ENCODE peak calls at places on chromosomes 6 and 20, in ten cellular contexts. One of them, this sample, is unnamed.

GRCh38 chr6:20632696-20633095 is 98.4 kb downstream of the CDKAL1 start:
- DNase-seq in transverse colon: no peak
- DNase-seq in heart left ventricle: no peak
- DNase-seq in left lung: no peak
- DNase-seq in lower lobe of right lung: no peak
- DNase-seq in fibroblast of lung: no peak
- DNase-seq in cardiac muscle cell: no peak
- DNase-seq in esophagus squamous epithelium: no peak
- DNase-seq in small intestine: no peak
- DNase-seq in tibial artery: no peak
- DNase-seq in this sample: no peak

GRCh38 chr6:128759901-128760300 is 123.0 kb upstream of the LAMA2 start:
- DNase-seq in esophagus squamous epithelium: no peak
- DNase-seq in small intestine: no peak
- DNase-seq in cardiac muscle cell: no peak
- DNase-seq in lower lobe of right lung: no peak
- DNase-seq in left lung: no peak
- DNase-seq in tibial artery: no peak
- DNase-seq in transverse colon: no peak
- DNase-seq in heart left ventricle: no peak
- DNase-seq in fibroblast of lung: no peak
- DNase-seq in this sample: no peak

GRCh38 chr20:60210779-60211617 is 252.8 kb downstream of the CDH26 start:
- DNase-seq in tibial artery: no peak
- DNase-seq in cardiac muscle cell: peak
- DNase-seq in left lung: peak
- DNase-seq in small intestine: peak
- DNase-seq in fibroblast of lung: peak
- DNase-seq in esophagus squamous epithelium: no peak
- DNase-seq in heart left ventricle: peak
- DNase-seq in lower lobe of right lung: peak
- DNase-seq in transverse colon: peak
- DNase-seq in this sample: peak

GRCh38 chr6:135299256-135299655 is 118.1 kb downstream of the MYB start:
- DNase-seq in small intestine: no peak
- DNase-seq in tibial artery: no peak
- DNase-seq in fibroblast of lung: no peak
- DNase-seq in left lung: no peak
- DNase-seq in esophagus squamous epithelium: no peak
- DNase-seq in cardiac muscle cell: peak
- DNase-seq in lower lobe of right lung: no peak
- DNase-seq in heart left ventricle: no peak
- DNase-seq in transverse colon: no peak
- DNase-seq in this sample: no peak

GRCh38 chr6:19771753-19772336 is 65.3 kb upstream of the ID4 start:
- DNase-seq in cardiac muscle cell: peak
- DNase-seq in esophagus squamous epithelium: no peak
- DNase-seq in tibial artery: no peak
- DNase-seq in lower lobe of right lung: no peak
- DNase-seq in fibroblast of lung: peak
- DNase-seq in transverse colon: no peak
- DNase-seq in heart left ventricle: no peak
- DNase-seq in left lung: no peak
- DNase-seq in small intestine: no peak
- DNase-seq in this sample: peak

GRCh38 chr6:87919001-87919400 is 128.6 kb upstream of the SPACA1 start:
- DNase-seq in cardiac muscle cell: no peak
- DNase-seq in small intestine: no peak
- DNase-seq in lower lobe of right lung: no peak
- DNase-seq in transverse colon: no peak
- DNase-seq in heart left ventricle: no peak
- DNase-seq in tibial artery: no peak
- DNase-seq in fibroblast of lung: no peak
- DNase-seq in left lung: no peak
- DNase-seq in esophagus squamous epithelium: no peak
- DNase-seq in this sample: no peak

GRCh38 chr20:10313215-10313614 is 94.6 kb downstream of the SNAP25 start:
- DNase-seq in lower lobe of right lung: no peak
- DNase-seq in fibroblast of lung: peak
- DNase-seq in transverse colon: no peak
- DNase-seq in heart left ventricle: no peak
- DNase-seq in small intestine: no peak
- DNase-seq in tibial artery: peak
- DNase-seq in esophagus squamous epithelium: no peak
- DNase-seq in cardiac muscle cell: peak
- DNase-seq in left lung: no peak
- DNase-seq in this sample: no peak

GRCh38 chr6:72551470-72551869 is 70.4 kb upstream of the KCNQ5 start:
- DNase-seq in cardiac muscle cell: no peak
- DNase-seq in left lung: no peak
- DNase-seq in small intestine: no peak
- DNase-seq in esophagus squamous epithelium: no peak
- DNase-seq in heart left ventricle: no peak
- DNase-seq in transverse colon: no peak
- DNase-seq in tibial artery: no peak
- DNase-seq in lower lobe of right lung: no peak
- DNase-seq in fibroblast of lung: no peak
- DNase-seq in this sample: no peak

GRCh38 chr6:131268303-131268702 is 133.0 kb downstream of the AKAP7 start:
- DNase-seq in lower lobe of right lung: no peak
- DNase-seq in cardiac muscle cell: no peak
- DNase-seq in esophagus squamous epithelium: no peak
- DNase-seq in small intestine: no peak
- DNase-seq in left lung: no peak
- DNase-seq in fibroblast of lung: no peak
- DNase-seq in tibial artery: no peak
- DNase-seq in transverse colon: no peak
- DNase-seq in heart left ventricle: no peak
- DNase-seq in this sample: no peak

GRCh38 chr6:150745896-150746295 is 119.6 kb upstream of the MTHFD1L start:
- DNase-seq in tibial artery: no peak
- DNase-seq in cardiac muscle cell: no peak
- DNase-seq in fibroblast of lung: no peak
- DNase-seq in transverse colon: no peak
- DNase-seq in esophagus squamous epithelium: no peak
- DNase-seq in heart left ventricle: peak
- DNase-seq in left lung: no peak
- DNase-seq in lower lobe of right lung: no peak
- DNase-seq in small intestine: no peak
- DNase-seq in this sample: no peak

GRCh38 chr6:107657755-107658461 is 166.2 kb downstream of the SCML4 start:
- DNase-seq in cardiac muscle cell: peak
- DNase-seq in fibroblast of lung: peak
- DNase-seq in transverse colon: peak
- DNase-seq in lower lobe of right lung: peak
- DNase-seq in heart left ventricle: peak
- DNase-seq in tibial artery: peak
- DNase-seq in small intestine: peak
- DNase-seq in left lung: no peak
- DNase-seq in esophagus squamous epithelium: peak
- DNase-seq in this sample: no peak

DNA sequence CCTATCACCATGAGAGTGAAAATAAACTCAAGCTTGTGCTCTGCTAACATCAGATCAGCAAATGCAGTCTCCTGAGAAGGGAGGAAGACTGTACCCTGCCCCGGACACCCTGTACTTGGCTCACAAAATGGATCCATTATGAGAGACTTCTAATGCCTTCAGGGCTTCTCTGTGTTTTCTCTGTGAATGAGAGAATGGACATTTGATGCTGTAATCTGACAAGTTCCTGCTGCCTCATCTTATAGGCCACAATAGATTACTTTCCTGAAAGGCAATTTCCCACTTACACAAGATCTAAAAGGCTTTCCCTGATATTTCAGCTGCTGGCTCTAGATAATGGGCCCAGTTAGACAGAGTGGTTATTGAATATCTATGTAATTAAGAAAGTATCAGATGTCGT is 117.2 kb downstream of the OTOR start:
- DNase-seq in left lung: no peak
- DNase-seq in cardiac muscle cell: no peak
- DNase-seq in transverse colon: no peak
- DNase-seq in esophagus squamous epithelium: no peak
- DNase-seq in tibial artery: no peak
- DNase-seq in fibroblast of lung: no peak
- DNase-seq in heart left ventricle: no peak
- DNase-seq in lower lobe of right lung: no peak
- DNase-seq in small intestine: no peak
- DNase-seq in this sample: no peak
- H3K27ac ChIP-seq in left lung: no peak
- H3K27ac ChIP-seq in cardiac muscle cell: no peak
- H3K27ac ChIP-seq in transverse colon: no peak
- H3K27ac ChIP-seq in esophagus squamous epithelium: no peak
- H3K27ac ChIP-seq in tibial artery: no peak
- H3K27ac ChIP-seq in fibroblast of lung: no peak
- H3K27ac ChIP-seq in heart left ventricle: no peak
- H3K27ac ChIP-seq in lower lobe of right lung: no peak
- H3K27ac ChIP-seq in small intestine: no peak
- H3K27ac ChIP-seq in this sample: no peak

GRCh38 chr6:26230336-26230735 is 134.7 kb upstream of the BTN3A2 start:
- DNase-seq in cardiac muscle cell: no peak
- DNase-seq in heart left ventricle: no peak
- DNase-seq in fibroblast of lung: no peak
- DNase-seq in tibial artery: no peak
- DNase-seq in lower lobe of right lung: no peak
- DNase-seq in left lung: no peak
- DNase-seq in esophagus squamous epithelium: no peak
- DNase-seq in transverse colon: no peak
- DNase-seq in small intestine: no peak
- DNase-seq in this sample: no peak
- H3K4me3 ChIP-seq in cardiac muscle cell: no peak
- H3K4me3 ChIP-seq in heart left ventricle: no peak
- H3K4me3 ChIP-seq in fibroblast of lung: no peak
- H3K4me3 ChIP-seq in tibial artery: no peak
- H3K4me3 ChIP-seq in lower lobe of right lung: no peak
- H3K4me3 ChIP-seq in left lung: no peak
- H3K4me3 ChIP-seq in esophagus squamous epithelium: no peak
- H3K4me3 ChIP-seq in transverse colon: no peak
- H3K4me3 ChIP-seq in small intestine: no peak
- H3K4me3 ChIP-seq in this sample: no peak

GRCh38 chr6:137518584-137518983 is 24.4 kb upstream of the OLIG3 start:
- DNase-seq in cardiac muscle cell: no peak
- DNase-seq in small intestine: no peak
- DNase-seq in lower lobe of right lung: no peak
- DNase-seq in transverse colon: no peak
- DNase-seq in left lung: no peak
- DNase-seq in fibroblast of lung: no peak
- DNase-seq in esophagus squamous epithelium: no peak
- DNase-seq in tibial artery: no peak
- DNase-seq in heart left ventricle: no peak
- DNase-seq in this sample: no peak
- H3K27ac ChIP-seq in cardiac muscle cell: no peak
- H3K27ac ChIP-seq in small intestine: no peak
- H3K27ac ChIP-seq in lower lobe of right lung: no peak
- H3K27ac ChIP-seq in transverse colon: no peak
- H3K27ac ChIP-seq in left lung: no peak
- H3K27ac ChIP-seq in fibroblast of lung: no peak
- H3K27ac ChIP-seq in esophagus squamous epithelium: no peak
- H3K27ac ChIP-seq in tibial artery: no peak
- H3K27ac ChIP-seq in heart left ventricle: no peak
- H3K27ac ChIP-seq in this sample: no peak

DNA sequence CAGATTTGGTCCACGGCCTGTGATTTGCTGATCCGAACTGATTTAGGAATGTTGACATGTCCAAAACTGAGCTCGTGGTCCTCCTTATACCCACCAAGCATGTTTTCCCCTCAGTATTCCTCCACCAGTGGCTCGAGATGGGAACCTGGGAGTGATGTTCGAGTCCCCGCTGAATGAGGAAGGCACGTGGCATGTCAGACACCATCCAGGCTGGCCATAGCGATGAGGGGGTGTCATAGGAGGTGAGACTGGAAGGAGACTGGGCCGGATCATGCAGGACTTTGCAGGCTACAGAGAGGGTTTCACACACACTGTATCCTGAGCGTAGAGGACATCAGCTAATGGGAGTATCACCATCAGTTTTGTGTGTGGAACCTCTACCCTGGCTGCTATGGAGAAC is 78.2 kb downstream of the TOX2 start:
- DNase-seq in small intestine: no peak
- DNase-seq in fibroblast of lung: no peak
- DNase-seq in cardiac muscle cell: no peak
- DNase-seq in heart left ventricle: no peak
- DNase-seq in left lung: no peak
- DNase-seq in esophagus squamous epithelium: no peak
- DNase-seq in tibial artery: no peak
- DNase-seq in lower lobe of right lung: no peak
- DNase-seq in transverse colon: no peak
- DNase-seq in this sample: no peak
- H3K4me3 ChIP-seq in small intestine: no peak
- H3K4me3 ChIP-seq in fibroblast of lung: no peak
- H3K4me3 ChIP-seq in cardiac muscle cell: no peak
- H3K4me3 ChIP-seq in heart left ventricle: no peak
- H3K4me3 ChIP-seq in left lung: no peak
- H3K4me3 ChIP-seq in esophagus squamous epithelium: no peak
- H3K4me3 ChIP-seq in tibial artery: no peak
- H3K4me3 ChIP-seq in lower lobe of right lung: no peak
- H3K4me3 ChIP-seq in transverse colon: no peak
- H3K4me3 ChIP-seq in this sample: no peak

GRCh38 chr6:21997414-21998037 is 299.3 kb downstream of the PRL start:
- DNase-seq in cardiac muscle cell: no peak
- DNase-seq in lower lobe of right lung: no peak
- DNase-seq in heart left ventricle: no peak
- DNase-seq in esophagus squamous epithelium: no peak
- DNase-seq in left lung: no peak
- DNase-seq in fibroblast of lung: no peak
- DNase-seq in tibial artery: no peak
- DNase-seq in small intestine: no peak
- DNase-seq in transverse colon: no peak
- DNase-seq in this sample: no peak
- H3K27ac ChIP-seq in cardiac muscle cell: peak
- H3K27ac ChIP-seq in lower lobe of right lung: no peak
- H3K27ac ChIP-seq in heart left ventricle: no peak
- H3K27ac ChIP-seq in esophagus squamous epithelium: no peak
- H3K27ac ChIP-seq in left lung: no peak
- H3K27ac ChIP-seq in fibroblast of lung: no peak
- H3K27ac ChIP-seq in tibial artery: no peak
- H3K27ac ChIP-seq in small intestine: no peak
- H3K27ac ChIP-seq in transverse colon: no peak
- H3K27ac ChIP-seq in this sample: no peak